ENCODE peak calls at places on chromosomes 3 and 15, in eight cellular contexts. J is stimulated activated CD4-positive, alpha-beta T cell treated with anti-CD3 and anti-CD28 coated beads, Interleukin-4, amount 100 ng/mL, for 48 hours; O is mesenchymal stem cell; E is memory B cell; Q is lower lobe of right lung; X is fibroblast of the conjunctiva; N is EH; F is Caki2. G is an unnamed sample.

GRCh38 chr3:131738095-131738494 is 235.3 kb upstream of the MRPL3 start:
- DNase-seq in F (no peak), O (no peak), N (peak; percentile 52), Q (no peak), E (no peak), J (no peak), X (no peak), G (no peak)

GRCh38 chr3:183233986-183234385 is 19.1 kb upstream of the B3GNT5 start:
- DNase-seq in O (no peak), N (no peak), E (no peak), J (no peak), X (no peak), F (no peak), Q (no peak), G (no peak)

GRCh38 chr3:103410231-103410630 is 975.4 kb downstream of the ZPLD1 start:
- DNase-seq in F (no peak), N (no peak), E (no peak), X (no peak), J (no peak), O (no peak), Q (no peak), G (no peak)

GRCh38 chr3:64354221-64354620 is 129.0 kb upstream of the PRICKLE2 start:
- DNase-seq in J (no peak), N (peak; percentile 48), O (peak; percentile 52), X (no peak), E (no peak), Q (no peak), F (no peak), G (no peak)

GRCh38 chr3:133376805-133377204 is 23.1 kb upstream of the BFSP2 start:
- DNase-seq in J (no peak), E (no peak), X (no peak), N (no peak), Q (no peak), F (no peak), O (no peak), G (no peak)

GRCh38 chr15:49815937-49816336 is 195.1 kb downstream of the DTWD1 start:
- DNase-seq in Q (no peak), O (peak; percentile 76), J (no peak), N (peak; percentile 94), X (no peak), F (no peak), E (no peak), G (no peak)

GRCh38 chr15:63414474-63415201 is 33.0 kb upstream of the CA12 start:
- DNase-seq in E (no peak), N (no peak), F (no peak), O (no peak), J (no peak), X (no peak), Q (no peak), G (no peak)

GRCh38 chr15:70714575-70714974 is 48.8 kb downstream of the UACA start:
- DNase-seq in Q (no peak), F (no peak), N (peak; percentile 35), O (no peak), E (no peak), J (no peak), X (no peak), G (no peak)

GRCh38 chr3:157026091-157026490 is 133.9 kb downstream of the CCNL1 start:
- DNase-seq in E (no peak), J (no peak), Q (no peak), F (no peak), N (peak; percentile 23), O (no peak), X (no peak), G (no peak)

GRCh38 chr15:68528891-68529290 is 49.9 kb upstream of the CORO2B start:
- DNase-seq in O (no peak), N (no peak), J (no peak), F (no peak), E (no peak), Q (no peak), X (no peak), G (no peak)

GRCh38 chr3:59754456-59754855 is 704.6 kb upstream of the CFAP20DC start:
- DNase-seq in X (no peak), E (no peak), O (no peak), N (peak; percentile 65), Q (no peak), J (no peak), F (no peak), G (no peak)

GRCh38 chr15:71730277-71731144 is 79.8 kb upstream of the NR2E3 start:
- DNase-seq in J (no peak), E (no peak), Q (no peak), X (peak; percentile 68), N (peak; percentile 75), O (peak; percentile 68), F (peak; percentile 42), G (no peak)

GRCh38 chr15:84398763-84399701 is 163.5 kb downstream of the GOLGA6L4 start:
- DNase-seq in E (no peak), F (no peak), J (no peak), O (no peak), N (no peak), X (no peak), Q (no peak), G (no peak)

GRCh38 chr15:35393403-35393802 is 152.6 kb downstream of the DPH6 start:
- DNase-seq in X (no peak), F (no peak), E (no peak), N (peak; percentile 84), Q (no peak), J (no peak), O (peak; percentile 21), G (no peak)

GRCh38 chr3:69504232-69504631 is 118.3 kb upstream of the FRMD4B start:
- DNase-seq in E (no peak), O (no peak), Q (no peak), N (peak; percentile 16), X (no peak), F (no peak), J (no peak), G (no peak)

GRCh38 chr15:35992791-35993190 is 446.8 kb upstream of the DPH6 start:
- DNase-seq in F (no peak), J (no peak), Q (no peak), N (peak; percentile 3), O (no peak), E (no peak), X (no peak), G (no peak)

GRCh38 chr15:39515765-39516164 is 65.1 kb upstream of the THBS1 start:
- DNase-seq in N (no peak), O (no peak), Q (no peak), F (no peak), X (no peak), J (no peak), E (no peak), G (no peak)

GRCh38 chr3:81336470-81336869 is 425.0 kb downstream of the GBE1 start:
- DNase-seq in N (no peak), F (no peak), X (no peak), J (no peak), Q (no peak), O (no peak), E (no peak), G (no peak)

GRCh38 chr3:149618151-149619123 is 39.4 kb downstream of the WWTR1 start:
- DNase-seq in X (no peak), E (no peak), N (no peak), O (no peak), Q (no peak), F (peak; percentile 51), J (no peak), G (no peak)

GRCh38 chr3:12138044-12138443 is 20.7 kb downstream of the TIMP4 start:
- DNase-seq in Q (no peak), E (no peak), X (peak; percentile 33), J (peak; percentile 16), F (peak; percentile 27), O (peak; percentile 30), N (peak; percentile 44), G (no peak)

GRCh38 chr3:156187146-156187769 is 66.9 kb downstream of the KCNAB1 start:
- DNase-seq in N (peak; percentile 73), J (no peak), X (no peak), Q (no peak), F (peak; percentile 61), O (no peak), E (no peak), G (no peak)

GRCh38 chr3:115512565-115513410 is 110.5 kb upstream of the GAP43 start:
- DNase-seq in O (peak; percentile 73), X (peak; percentile 4), N (peak; percentile 41), E (no peak), F (no peak), Q (peak; percentile 48), J (no peak), G (peak; percentile 60)

GRCh38 chr3:161372321-161373260 is 1.3 kb upstream of the SPTSSB start:
- DNase-seq in E (peak; percentile 9), O (peak; percentile 28), F (peak; percentile 14), Q (peak; percentile 37), X (no peak), N (peak; percentile 25), J (no peak), G (peak; percentile 53)

GRCh38 chr15:75355369-75355768 is 8.5 kb downstream of the NEIL1 start:
- DNase-seq in F (no peak), E (no peak), N (no peak), J (no peak), Q (no peak), O (no peak), X (no peak), G (no peak)

GRCh38 chr3:20099020-20099539 is 58.8 kb downstream of the KAT2B start:
- DNase-seq in E (no peak), O (no peak), J (no peak), X (no peak), N (no peak), F (no peak), Q (no peak), G (no peak)

GRCh38 chr15:45704329-45705249 is 69.8 kb downstream of the SQOR start:
- DNase-seq in F (no peak), O (peak; percentile 83), J (no peak), N (peak; percentile 31), X (no peak), Q (no peak), E (no peak), G (peak; percentile 62)

GRCh38 chr15:74768099-74768770 is 13.6 kb upstream of the CSK start:
- DNase-seq in X (no peak), Q (no peak), F (no peak), O (no peak), E (no peak), N (peak; percentile 12), J (no peak), G (no peak)

GRCh38 chr3:8486945-8487344 is 14.7 kb upstream of the LMCD1 start:
- DNase-seq in E (no peak), J (no peak), O (no peak), Q (no peak), X (no peak), F (no peak), N (no peak), G (no peak)

GRCh38 chr3:46538803-46539442 is 27.2 kb downstream of the LRRC2 start:
- DNase-seq in X (peak; percentile 16), Q (peak; percentile 74), F (no peak), O (peak; percentile 53), N (peak; percentile 80), J (peak; percentile 41), E (peak; percentile 75), G (peak; percentile 64)